ENCODE peak calls at places on chromosomes 2 and 18, in four cellular contexts. W, T, M and K are unnamed samples.

GRCh38 chr18:34493566-34494358 is 216.3 kb upstream of the DTNA start:
- DNase-seq in W (no peak), T (no peak), M (peak), K (peak)

GRCh38 chr18:46859855-46860254 is 57.5 kb downstream of the PIAS2 start:
- DNase-seq in T (peak), W (no peak), M (no peak), K (no peak)

GRCh38 chr2:23464156-23464555 is 79.2 kb downstream of the KLHL29 start:
- DNase-seq in M (no peak), T (no peak), W (no peak), K (no peak)

GRCh38 chr18:68919900-68920299 is 122.0 kb downstream of the CCDC102B start:
- DNase-seq in T (no peak), W (no peak), M (peak), K (no peak)

GRCh38 chr2:17107131-17107530 is 411.1 kb downstream of the RAD51AP2 start:
- DNase-seq in M (no peak), W (no peak), T (no peak), K (no peak)

GRCh38 chr2:95343429-95344207 is 46.5 kb downstream of the KCNIP3 start:
- DNase-seq in T (no peak), W (no peak), M (no peak), K (no peak)

GRCh38 chr2:70753978-70754377 is 14.0 kb downstream of the ADD2 start:
- DNase-seq in M (no peak), T (no peak), W (no peak), K (no peak)

GRCh38 chr2:171309727-171310265 is 124.0 kb downstream of the METTL8 start:
- DNase-seq in M (no peak), T (no peak), W (no peak), K (no peak)

GRCh38 chr2:238039151-238039550 is 21.6 kb upstream of the SCLY start:
- DNase-seq in M (no peak), T (no peak), W (no peak), K (no peak)

GRCh38 chr2:223050900-223051299 is 1.1 kb upstream of the KCNE4 start:
- DNase-seq in M (no peak), T (no peak), W (no peak), K (no peak)

GRCh38 chr2:132757676-132758075 is 87.7 kb upstream of the LYPD1 start:
- DNase-seq in T (no peak), W (no peak), M (no peak), K (no peak)

GRCh38 chr2:205675861-205676516 is 6.3 kb upstream of the NRP2 start:
- DNase-seq in W (peak), T (no peak), M (peak), K (peak)

GRCh38 chr2:467892-468630 is 180.2 kb upstream of the ALKAL2 start:
- DNase-seq in T (no peak), M (no peak), W (no peak), K (no peak)

GRCh38 chr2:37746883-37747282 is 75.4 kb upstream of the CDC42EP3 start:
- DNase-seq in T (no peak), M (no peak), W (no peak), K (no peak)

GRCh38 chr2:102030855-102031527 is 39.2 kb downstream of the IL1R2 start:
- DNase-seq in M (peak), T (no peak), W (no peak), K (no peak)

GRCh38 chr18:12441475-12442035 is 33.8 kb downstream of the PRELID3A start:
- DNase-seq in T (no peak), W (no peak), M (no peak), K (no peak)

DNA sequence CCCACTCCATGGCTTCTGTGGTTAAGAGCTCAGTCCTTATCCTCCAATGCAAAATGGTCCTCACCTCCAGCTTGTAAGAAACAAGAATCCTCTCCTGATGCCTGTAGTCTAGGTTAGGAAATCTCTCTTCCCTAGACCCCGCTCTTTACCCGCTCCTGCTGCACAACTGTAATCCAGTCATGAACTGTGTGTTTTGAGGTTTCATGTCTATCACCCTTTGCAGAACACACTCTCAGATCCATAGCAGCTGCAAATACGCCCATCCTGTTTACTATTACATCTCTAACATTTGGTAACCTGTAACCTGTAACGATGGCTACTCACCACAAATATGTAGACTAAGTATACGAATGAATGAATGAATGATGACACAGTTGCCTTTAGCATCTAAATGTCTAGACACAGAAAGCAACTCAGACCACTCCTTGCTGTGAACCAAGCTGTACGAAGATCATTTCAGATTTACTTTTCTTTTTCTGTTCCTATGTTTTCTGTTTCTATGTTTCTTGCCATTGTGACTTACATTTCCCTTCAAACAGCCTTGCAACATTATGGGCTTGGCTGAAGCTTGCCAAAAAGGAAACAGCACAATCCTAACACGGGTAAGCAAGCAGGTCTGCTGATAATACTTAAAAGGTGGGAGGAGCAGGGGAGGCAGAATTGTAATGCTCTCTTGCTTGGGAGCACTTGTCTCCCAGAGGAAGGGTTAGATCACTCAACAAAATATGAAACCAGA is 53.7 kb downstream of the EPHA4 start:
- DNase-seq in W (no peak), M (no peak), T (no peak), K (no peak)
- TF ChIP-seq BHLHE40 in W (no peak), M (no peak), T (no peak), K (no peak)

DNA sequence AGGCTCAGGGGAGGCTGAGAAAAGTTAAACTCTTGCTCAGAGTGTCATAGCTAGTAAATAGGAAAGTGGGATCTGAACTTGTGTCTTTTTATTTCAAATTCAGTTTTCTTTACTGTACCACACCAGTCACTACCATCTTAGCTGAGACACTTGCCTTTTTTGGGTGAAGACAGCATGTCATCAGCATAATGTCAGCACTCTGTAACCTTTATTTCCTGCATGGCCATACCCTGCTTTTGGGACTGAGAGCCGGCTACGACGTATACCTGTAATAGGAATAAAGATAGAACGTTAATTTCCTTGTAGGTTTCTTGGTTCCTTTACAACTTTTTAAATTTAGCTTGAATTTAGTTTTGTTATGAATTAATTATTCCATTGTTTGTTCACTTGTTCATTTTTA is 202.8 kb downstream of the BABAM2 start:
- DNase-seq in M (no peak), W (no peak), T (no peak), K (no peak)
- TF ChIP-seq FOXM1 in M (no peak), W (no peak), T (no peak), K (no peak)

DNA sequence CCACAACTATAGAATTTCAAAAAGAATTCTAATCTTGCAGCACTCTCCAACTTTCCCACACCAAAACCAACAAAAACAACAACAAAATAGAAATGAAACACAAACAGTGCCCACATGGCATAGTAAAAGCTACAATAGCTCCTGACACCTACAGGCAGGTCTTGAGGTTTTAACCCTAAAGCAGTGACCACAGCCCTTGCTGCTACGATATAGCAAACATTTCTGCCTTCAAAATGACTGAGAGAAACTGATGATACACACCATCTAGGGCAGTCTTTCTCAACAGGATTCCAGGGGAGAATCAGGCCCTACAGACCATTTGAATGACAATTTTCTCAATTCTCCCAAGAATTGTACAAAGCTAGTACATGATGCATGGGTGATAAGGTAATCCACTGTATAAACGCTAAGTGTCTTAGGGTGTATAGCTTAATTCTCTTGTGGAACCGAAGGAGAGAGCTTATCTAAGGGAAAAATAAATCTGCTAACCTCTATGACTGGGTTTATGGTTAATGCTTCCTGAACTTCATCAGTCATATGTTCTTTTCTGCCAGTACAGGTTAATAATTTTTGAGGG is 46.5 kb downstream of the TRAK2 start:
- DNase-seq in W (peak), M (no peak), T (no peak), K (no peak)
- TF ChIP-seq BHLHE40 in W (no peak), M (no peak), T (no peak), K (no peak)

GRCh38 chr2:169109502-169110409 is 40.4 kb downstream of the DHRS9 start:
- DNase-seq in M (peak), T (no peak), W (peak), K (peak)

GRCh38 chr2:169110919-169111318 is 41.6 kb downstream of the DHRS9 start:
- DNase-seq in W (no peak), M (no peak), T (no peak), K (no peak)

GRCh38 chr2:169116307-169116706 is 46.9 kb downstream of the DHRS9 start:
- DNase-seq in W (peak), M (no peak), T (no peak), K (no peak)

GRCh38 chr2:169116993-169117392 is 47.6 kb downstream of the DHRS9 start:
- DNase-seq in M (no peak), W (peak), T (no peak), K (no peak)

GRCh38 chr2:169112841-169113240 is 43.5 kb downstream of the DHRS9 start:
- DNase-seq in W (no peak), T (no peak), M (no peak), K (no peak)
- TF ChIP-seq FOXM1 in W (no peak), T (no peak), M (no peak), K (no peak)

DNA sequence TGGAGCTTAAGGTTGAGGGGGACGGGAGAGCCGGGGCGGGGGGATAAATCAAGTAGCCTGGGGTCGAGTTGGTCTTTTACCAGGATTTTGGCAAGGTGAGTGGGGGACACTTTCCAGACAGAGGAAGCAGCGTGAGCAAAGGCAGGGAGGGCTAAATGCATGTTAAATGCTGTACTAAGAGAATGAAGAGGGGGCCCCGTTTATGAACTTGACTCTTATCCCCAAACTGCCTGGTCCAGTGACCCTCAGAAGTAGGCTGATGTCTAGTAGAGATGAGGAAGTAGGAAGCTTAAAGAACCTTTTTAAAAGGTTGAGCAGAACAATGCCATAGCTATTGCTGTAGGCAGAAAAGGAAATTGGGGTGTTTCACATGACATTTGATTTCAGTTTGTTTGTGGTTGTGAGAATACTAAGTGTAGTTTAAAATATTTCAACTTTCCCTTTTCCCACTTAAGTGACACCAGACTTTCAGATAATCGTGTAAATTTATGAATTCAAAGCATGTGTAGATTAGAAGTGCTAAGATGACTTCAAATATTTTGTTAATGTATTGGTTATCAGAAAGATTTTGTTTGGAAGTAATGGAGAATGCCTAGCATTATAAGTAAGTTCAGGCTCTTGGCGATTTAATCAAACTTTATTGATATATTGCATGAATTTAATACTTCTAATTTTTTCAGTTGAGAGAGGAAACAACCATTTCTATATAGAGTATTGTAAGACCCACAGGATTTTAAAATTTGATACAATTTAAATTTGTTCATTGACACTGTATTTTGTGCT is 1.8 kb downstream of the REL start:
- DNase-seq in T (peak), M (no peak), W (peak), K (no peak)
- TF ChIP-seq BHLHE40 in T (no peak), M (no peak), W (no peak), K (no peak)

DNA sequence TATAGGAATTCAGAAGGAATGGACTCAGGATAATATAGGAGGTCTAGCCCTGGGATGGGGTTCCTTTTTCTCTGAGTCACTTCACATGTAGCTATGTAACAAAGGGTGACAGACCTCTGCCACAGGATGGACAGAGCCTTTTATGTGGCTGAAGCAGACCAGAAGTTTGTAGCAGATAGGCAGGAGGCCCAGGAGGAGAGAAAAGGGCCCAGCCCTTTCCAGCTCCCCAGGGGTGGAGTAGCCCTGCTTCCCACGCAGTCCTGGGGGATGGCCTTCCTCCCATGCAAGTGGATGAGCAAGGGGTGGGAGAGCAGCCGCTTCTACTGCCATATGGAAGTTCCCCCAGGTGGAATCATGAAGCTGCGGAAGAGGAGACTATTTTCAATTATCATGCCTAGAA is 40.3 kb downstream of the ARMC9 start:
- DNase-seq in M (no peak), T (no peak), W (peak), K (no peak)
- TF ChIP-seq FOXM1 in M (no peak), T (no peak), W (no peak), K (no peak)

DNA sequence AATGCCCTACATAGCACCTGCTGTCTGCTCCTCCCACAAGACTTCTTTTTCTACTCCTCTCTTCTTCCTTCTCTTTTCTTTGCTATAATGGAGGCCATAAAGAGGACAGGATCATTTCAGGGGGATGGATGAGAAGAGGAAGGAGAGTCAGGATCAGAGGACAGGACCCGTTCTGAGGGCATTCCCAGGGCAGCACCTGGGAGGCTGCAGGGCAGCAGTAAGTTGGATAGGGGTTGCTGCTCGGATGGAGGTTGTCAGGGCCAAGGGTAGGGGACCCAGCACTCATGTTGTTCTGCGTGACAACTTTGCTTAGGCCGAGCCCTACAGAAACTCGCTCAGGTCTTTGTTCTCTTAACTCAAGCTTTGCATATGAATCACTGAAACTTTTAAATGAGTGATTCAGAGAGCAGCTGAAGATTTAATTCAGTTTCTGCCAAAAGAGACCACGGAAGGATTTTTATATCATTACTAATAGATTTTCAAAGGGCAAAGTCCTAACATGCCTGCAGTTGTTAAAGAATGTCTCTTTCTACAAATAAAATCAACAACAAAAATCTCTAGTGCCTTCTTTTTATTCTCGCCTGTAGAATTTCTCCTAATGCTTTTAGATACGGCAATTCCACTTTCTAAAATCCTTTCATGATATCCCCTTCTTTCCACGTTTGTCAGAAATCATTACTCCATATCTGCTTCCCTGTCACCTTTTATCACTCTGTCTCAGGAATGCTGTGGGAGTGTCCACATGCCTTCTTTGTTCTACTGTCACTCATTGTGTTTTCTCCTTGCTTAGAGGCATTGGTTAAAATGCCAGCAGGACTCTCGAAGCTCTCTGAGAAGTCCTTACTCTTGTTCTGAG is 11.1 kb upstream of the GALNT5 start:
- DNase-seq in T (peak), W (no peak), M (no peak), K (no peak)
- TF ChIP-seq BHLHE40 in T (no peak), W (no peak), M (no peak), K (no peak)

GRCh38 chr2:224101820-224102630 is 62.9 kb upstream of the SERPINE2 start:
- DNase-seq in T (no peak), W (no peak), M (no peak), K (no peak)
- TF ChIP-seq FOXM1 in T (no peak), W (no peak), M (no peak), K (no peak)